ENCODE peak calls at places on chromosome 20, in eight cellular contexts. T is NCI-H460; Y is C1 segment of cervical spinal cord; U is suprapubic skin; M is stimulated activated CD4-positive, alpha-beta T cell treated with anti-CD3 and anti-CD28 coated beads, TNF-alpha, amount 100 ng/mL, for 48 hours; J is amygdala; A is A549; Z is NCI-H748 treated with DMSO at 0.1 percent for 48 hours. C is an unnamed sample.

GRCh38 chr20:49529470-49529869 is 38.5 kb downstream of the PTGIS start:
- DNase-seq in T (no peak), Y (no peak), U (no peak), M (no peak), J (no peak), A (no peak), Z (no peak), C (no peak)

GRCh38 chr20:37729452-37729851 is 35.6 kb downstream of the CTNNBL1 start:
- DNase-seq in T (no peak), Y (no peak), U (no peak), M (no peak), J (no peak), A (no peak), Z (no peak), C (no peak)

GRCh38 chr20:36116813-36117441 is 37.6 kb upstream of the EPB41L1 start:
- DNase-seq in T (no peak), Y (no peak), U (no peak), M (no peak), J (no peak), A (no peak), Z (no peak), C (no peak)

GRCh38 chr20:48772183-48772976 is 55.4 kb downstream of the PREX1 start:
- DNase-seq in T (no peak), Y (peak), U (no peak), M (no peak), J (no peak), A (no peak), Z (no peak), C (no peak)

GRCh38 chr20:18258126-18258860 is 30.0 kb upstream of the ZNF133 start:
- DNase-seq in T (no peak), Y (no peak), U (no peak), M (no peak), J (no peak), A (peak), Z (no peak), C (no peak)

GRCh38 chr20:10487354-10488115 is 52.4 kb downstream of the SLX4IP start:
- DNase-seq in T (no peak), Y (no peak), U (no peak), M (no peak), J (no peak), A (no peak), Z (no peak), C (no peak)

GRCh38 chr20:4814696-4815252 is 93.1 kb downstream of the PRND start:
- DNase-seq in T (no peak), Y (peak), U (peak), M (peak), J (no peak), A (no peak), Z (no peak), C (no peak)

GRCh38 chr20:2946988-2947961 is 74.0 kb downstream of the PTPRA start:
- DNase-seq in T (no peak), Y (peak), U (no peak), M (no peak), J (peak), A (peak), Z (no peak), C (no peak)

C was measured in H9.